ENCODE peak calls at places on chromosome 21, in five cellular contexts. L is pancreas, R is Caco-2, E is IMR-90, D is HCT116. V is an unnamed sample.

GRCh38 chr21:39033878-39034589 is 149.2 kb downstream of the PSMG1 start:
- DNase-seq in L (no peak), R (peak; percentile 69), E (no peak), D (no peak), V (peak; percentile 16)

GRCh38 chr21:16891821-16892220 is 621.0 kb upstream of the CXADR start:
- DNase-seq in L (no peak), R (no peak), E (peak; percentile 60), D (no peak), V (peak; percentile 17)

GRCh38 chr21:35603471-35603870 is 456.9 kb downstream of the SETD4 start:
- DNase-seq in L (no peak), R (peak; percentile 18), E (no peak), D (no peak), V (no peak)

GRCh38 chr21:39118604-39119215 is 64.5 kb downstream of the PSMG1 start:
- DNase-seq in L (no peak), R (no peak), E (no peak), D (no peak), V (no peak)

GRCh38 chr21:45541221-45542039 is 810 bp downstream of the SLC19A1 start:
- DNase-seq in L (peak; percentile 46), R (peak; percentile 61), E (peak; percentile 33), D (peak; percentile 31), V (peak; percentile 64)

GRCh38 chr21:28338906-28339305 is 653.8 kb downstream of the LTN1 start:
- DNase-seq in L (no peak), R (no peak), E (no peak), D (no peak), V (no peak)

GRCh38 chr21:45433301-45433700 is 28.3 kb downstream of the COL18A1 start:
- DNase-seq in L (no peak), R (no peak), E (no peak), D (no peak), V (no peak)

GRCh38 chr21:44347911-44348451 is 5.4 kb upstream of the TRPM2 start:
- DNase-seq in L (no peak), R (no peak), E (no peak), D (no peak), V (no peak)

GRCh38 chr21:44539991-44540666 is at the start of gene KRTAP10-1:
- DNase-seq in L (no peak), R (no peak), E (no peak), D (no peak), V (no peak)

GRCh38 chr21:29181799-29182470 is 51.5 kb downstream of the MAP3K7CL start:
- DNase-seq in L (no peak), R (no peak), E (peak; percentile 95), D (peak; percentile 36), V (no peak)

GRCh38 chr21:44480200-44481065 is 25.1 kb downstream of the LRRC3 start:
- DNase-seq in L (no peak), R (no peak), E (no peak), D (no peak), V (no peak)

GRCh38 chr21:22476214-22476613 is 1478.0 kb downstream of the NCAM2 start:
- DNase-seq in L (no peak), R (no peak), E (no peak), D (no peak), V (no peak)

GRCh38 chr21:43812139-43812821 is 22.9 kb downstream of the RRP1 start:
- DNase-seq in L (no peak), R (no peak), E (no peak), D (no peak), V (no peak)

GRCh38 chr21:44681861-44682579 is at the start of gene KRTAP12-1:
- DNase-seq in L (no peak), R (no peak), E (no peak), D (no peak), V (no peak)

GRCh38 chr21:45308211-45309068 is 20.7 kb upstream of the POFUT2 start:
- DNase-seq in L (no peak), R (no peak), E (peak; percentile 88), D (no peak), V (no peak)

DNA sequence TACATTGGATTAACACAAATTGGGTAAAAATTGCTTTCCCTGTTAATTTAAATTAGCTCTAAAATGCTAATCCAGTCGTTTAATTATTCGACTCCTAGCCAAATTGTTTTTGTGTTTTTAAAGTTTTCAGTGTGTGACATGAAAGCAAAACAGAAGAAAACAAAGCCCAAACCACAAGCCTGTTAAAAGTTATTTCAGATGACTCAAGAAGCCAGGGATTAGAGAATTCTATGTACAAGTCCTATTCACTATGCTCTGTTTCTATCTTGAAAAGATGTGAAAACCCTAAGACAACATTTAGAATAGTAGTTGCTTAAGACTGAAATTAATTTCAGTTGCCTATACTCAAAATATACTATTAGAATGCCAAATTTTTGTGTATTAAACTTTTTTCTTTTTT is 294.8 kb upstream of the ADAMTS5 start:
- DNase-seq in L (no peak), R (no peak), E (no peak), D (no peak), V (no peak)
- TF ChIP-seq CTCF in L (no peak), R (no peak), E (no peak), D (no peak), V (no peak)

DNA sequence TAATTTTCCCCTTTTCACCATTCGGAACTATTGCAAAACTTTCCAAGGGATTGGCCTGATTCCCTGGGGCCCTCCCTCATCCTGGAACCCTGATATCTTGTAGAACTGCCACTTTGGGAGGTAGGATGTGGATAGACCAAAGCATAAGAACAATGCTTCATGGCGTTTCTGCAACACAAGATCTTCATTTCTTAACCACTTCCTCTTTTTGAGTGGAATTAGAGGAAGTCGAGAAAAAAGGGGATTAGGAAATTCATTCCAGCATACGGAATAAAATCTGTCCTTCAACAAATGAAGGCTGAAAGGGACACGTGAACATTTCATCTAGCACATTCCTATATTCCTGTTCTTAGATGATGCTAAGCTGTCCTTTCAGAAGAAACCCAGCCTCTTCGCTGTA is 149.3 kb downstream of the HUNK start:
- DNase-seq in L (no peak), R (no peak), E (no peak), D (no peak), V (no peak)
- TF ChIP-seq CTCF in L (no peak), R (no peak), E (no peak), D (no peak), V (no peak)

DNA sequence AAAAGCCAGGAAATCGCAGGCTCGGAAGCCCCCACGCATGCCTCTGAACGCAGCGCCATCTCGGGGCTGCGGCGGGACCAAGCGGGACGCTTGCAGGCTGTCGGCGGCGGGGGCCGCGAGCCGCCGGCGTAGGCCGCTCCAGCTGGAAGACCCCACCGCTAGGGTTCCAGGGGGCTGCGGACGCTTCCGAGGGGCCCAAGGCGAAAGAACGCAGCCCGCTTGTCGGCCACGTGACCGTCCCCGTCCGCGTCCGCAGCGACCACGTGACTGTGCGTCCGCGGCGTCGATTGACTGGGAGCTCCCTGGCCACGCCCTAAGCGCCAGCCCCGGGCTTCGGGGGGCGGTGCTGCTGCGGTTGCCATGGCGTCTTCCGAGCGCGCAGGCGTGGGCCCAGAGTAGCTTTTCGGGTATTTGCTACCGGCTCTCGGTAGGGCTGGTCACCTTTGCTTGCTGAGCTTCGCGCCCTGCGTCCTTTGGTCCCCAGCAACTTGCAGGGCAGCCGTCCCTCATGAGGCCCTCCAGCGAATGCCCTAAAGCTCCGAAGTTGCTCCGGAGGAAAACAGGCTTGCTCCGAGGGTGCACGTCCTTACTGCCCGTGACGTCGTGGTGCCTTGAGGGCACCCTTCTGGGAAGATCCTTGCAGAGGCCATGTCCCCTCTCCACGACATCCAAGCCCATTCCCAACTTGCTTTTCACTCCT is 197.2 kb downstream of the DYRK1A start:
- DNase-seq in L (peak; percentile 93), R (peak; percentile 93), E (peak; percentile 92), D (peak; percentile 79), V (peak; percentile 92)
- TF ChIP-seq CTCF in L (no peak), R (no peak), E (peak; percentile 39), D (no peak), V (no peak)

DNA sequence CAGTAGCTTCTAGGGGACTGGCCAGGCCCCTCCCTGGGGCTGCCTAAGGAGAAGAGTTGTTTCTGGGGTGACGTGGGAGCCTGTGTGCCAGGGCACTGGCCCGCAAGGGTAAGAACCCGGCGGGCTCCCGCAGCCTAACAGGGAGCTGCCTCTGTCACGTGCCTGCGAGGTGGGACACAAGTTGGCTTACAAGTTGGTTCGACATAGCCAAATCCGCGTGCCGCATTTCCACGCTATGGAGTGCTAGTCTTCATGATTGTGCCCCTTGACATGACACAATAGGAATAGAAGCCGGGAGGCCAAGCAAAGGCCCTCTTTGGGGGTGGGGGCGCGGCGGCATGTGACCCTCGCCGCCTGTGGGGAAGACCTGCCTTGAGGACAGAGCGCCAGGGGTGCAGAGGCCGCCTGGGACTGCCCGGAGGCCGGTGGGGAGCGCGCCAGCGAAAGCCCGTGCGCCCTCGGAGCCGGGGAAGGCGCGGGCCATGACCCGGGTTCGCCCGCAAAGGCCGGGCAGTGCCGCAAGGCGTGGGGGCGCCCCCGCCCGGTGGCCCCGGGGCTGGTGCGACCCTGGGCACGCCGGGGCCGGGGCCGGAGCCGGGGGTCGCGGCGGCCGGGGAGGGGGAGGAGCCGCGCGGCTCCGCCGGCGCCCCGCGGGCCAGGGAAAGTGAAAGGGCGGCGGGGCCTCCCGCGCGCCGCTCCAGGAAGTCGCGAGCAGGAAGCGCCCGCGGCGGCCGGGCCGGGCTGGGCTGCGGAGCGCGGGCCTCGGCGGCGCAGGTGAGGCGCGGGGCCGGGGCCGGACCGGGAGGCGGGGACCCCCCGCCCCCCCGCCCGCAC is at the start of gene SLC37A1:
- DNase-seq in L (no peak), R (peak; percentile 44), E (no peak), D (no peak), V (peak; percentile 35)
- TF ChIP-seq CTCF in L (no peak), R (no peak), E (no peak), D (no peak), V (no peak)

DNA sequence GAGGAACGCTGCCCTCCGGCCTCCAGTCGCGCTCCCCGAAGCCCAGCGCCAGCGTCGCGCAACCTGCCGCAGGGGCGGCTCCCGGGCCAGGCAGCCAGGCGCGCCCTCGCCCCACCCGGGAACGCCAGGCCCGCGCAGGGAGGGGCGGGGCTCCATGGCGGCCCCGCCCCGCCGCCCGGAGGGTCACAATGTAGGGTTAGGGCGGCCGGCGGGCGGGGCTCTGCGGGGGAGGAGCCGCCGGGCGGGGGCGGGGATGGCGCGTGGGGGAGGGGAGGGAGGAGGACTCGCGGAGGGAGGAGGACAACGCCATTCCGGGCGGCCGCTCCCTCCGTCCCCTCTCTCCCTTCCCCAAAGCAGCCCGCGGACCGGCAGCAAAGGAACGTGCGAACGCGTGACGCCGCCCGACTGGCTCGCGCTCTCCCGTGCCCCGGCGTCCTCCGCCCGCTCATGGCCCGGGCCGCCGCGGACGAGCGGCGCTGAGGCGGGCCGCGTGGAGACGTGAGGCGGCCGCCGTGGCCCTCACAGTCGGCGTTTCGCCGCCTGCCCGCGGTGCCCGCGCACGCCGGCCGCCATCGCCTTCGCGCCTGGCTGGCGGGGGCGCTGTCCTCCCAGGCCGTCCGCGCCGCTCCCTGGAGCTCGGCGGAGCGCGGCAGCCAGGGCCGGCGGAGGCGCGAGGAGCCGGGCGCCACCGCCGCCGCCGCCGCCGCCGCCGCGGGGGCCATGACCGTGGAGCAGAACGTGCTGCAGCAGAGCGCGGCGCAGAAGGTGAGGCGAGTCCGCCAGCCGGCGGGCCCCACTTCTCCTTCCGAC is at the start of gene USP25:
- DNase-seq in L (peak; percentile 90), R (peak; percentile 88), E (peak; percentile 60), D (peak; percentile 43), V (peak; percentile 74)
- TF ChIP-seq CTCF in L (no peak), R (no peak), E (peak; percentile 47), D (no peak), V (no peak)